ENCODE peak calls at places on chromosomes 12 and 14, in seven cellular contexts. S is neuronal stem cell, D is IMR-90, F is endodermal cell, M is adipocyte, I is mesendoderm, W is GM23248. Q is an unnamed sample.

GRCh38 chr14:58533417-58533816 is 104.3 kb upstream of the DACT1 start:
- DNase-seq in S (no peak), D (no peak), F (no peak), M (peak), I (peak), W (peak), Q (no peak)

GRCh38 chr12:19388131-19388549 is 51.2 kb upstream of the AEBP2 start:
- DNase-seq in S (no peak), D (peak), F (no peak), M (peak), I (no peak), W (peak), Q (no peak)

GRCh38 chr12:107429006-107429698 is 256.4 kb upstream of the PWP1 start:
- DNase-seq in S (no peak), D (no peak), F (peak), M (no peak), I (no peak), W (no peak), Q (peak)

GRCh38 chr14:98167702-98168101 is 1104.3 kb downstream of the BCL11B start:
- DNase-seq in S (no peak), D (no peak), F (no peak), M (no peak), I (no peak), W (no peak), Q (no peak)

GRCh38 chr12:132323171-132324010 is 6.0 kb downstream of the GALNT9 start:
- DNase-seq in S (no peak), D (no peak), F (no peak), M (peak), I (no peak), W (no peak), Q (no peak)

GRCh38 chr12:105228494-105228893 is 7.5 kb downstream of the APPL2 start:
- DNase-seq in S (no peak), D (peak), F (no peak), M (peak), I (no peak), W (peak), Q (no peak)

GRCh38 chr12:78290606-78291345 is 460.1 kb downstream of the NAV3 start:
- DNase-seq in S (no peak), D (peak), F (no peak), M (peak), I (no peak), W (peak), Q (peak)

GRCh38 chr12:89791286-89791685 is 82.6 kb upstream of the ATP2B1 start:
- DNase-seq in S (no peak), D (no peak), F (no peak), M (no peak), I (no peak), W (no peak), Q (no peak)

GRCh38 chr14:75273272-75274044 is 5.2 kb upstream of the FOS start:
- DNase-seq in S (no peak), D (peak), F (no peak), M (peak), I (no peak), W (peak), Q (no peak)

GRCh38 chr14:95521001-95521400 is 4.6 kb upstream of the SYNE3 start:
- DNase-seq in S (no peak), D (no peak), F (no peak), M (no peak), I (no peak), W (no peak), Q (no peak)

GRCh38 chr12:108177131-108177530 is 48.0 kb downstream of the WSCD2 start:
- DNase-seq in S (no peak), D (no peak), F (no peak), M (no peak), I (no peak), W (no peak), Q (no peak)

GRCh38 chr12:54173906-54174471 is 14.8 kb downstream of the SMUG1 start:
- DNase-seq in S (no peak), D (no peak), F (no peak), M (no peak), I (no peak), W (no peak), Q (no peak)

GRCh38 chr12:31322651-31323248 is 3.2 kb downstream of the SINHCAF start:
- DNase-seq in S (peak), D (peak), F (peak), M (peak), I (peak), W (peak), Q (no peak)

GRCh38 chr14:93231129-93231979 is 24.3 kb downstream of the UBR7 start:
- DNase-seq in S (no peak), D (peak), F (no peak), M (peak), I (no peak), W (peak), Q (peak)

GRCh38 chr14:38752750-38753149 is 350.3 kb downstream of the SEC23A start:
- DNase-seq in S (no peak), D (no peak), F (no peak), M (no peak), I (no peak), W (no peak), Q (no peak)

GRCh38 chr12:100668939-100669536 is 95.6 kb downstream of the GAS2L3 start:
- DNase-seq in S (peak), D (peak), F (peak), M (peak), I (peak), W (peak), Q (peak)

GRCh38 chr14:76386922-76387782 is 11.2 kb downstream of the ESRRB start:
- DNase-seq in S (peak), D (peak), F (peak), M (peak), I (peak), W (peak), Q (peak)

GRCh38 chr14:90091393-90091792 is 29.6 kb downstream of the KCNK13 start:
- DNase-seq in S (no peak), D (peak), F (no peak), M (peak), I (no peak), W (peak), Q (peak)

GRCh38 chr12:56286044-56286830 is 13.9 kb downstream of the CS start:
- DNase-seq in S (no peak), D (no peak), F (no peak), M (no peak), I (no peak), W (no peak), Q (no peak)

GRCh38 chr14:102778616-102779351 is 1.5 kb downstream of the TRAF3 start:
- DNase-seq in S (no peak), D (peak), F (peak), M (peak), I (no peak), W (peak), Q (no peak)

GRCh38 chr14:102781063-102781462 is 3.8 kb downstream of the TRAF3 start:
- DNase-seq in S (no peak), D (no peak), F (peak), M (no peak), I (no peak), W (no peak), Q (no peak)

GRCh38 chr14:102776761-102777710 is at the start of gene TRAF3:
- DNase-seq in S (no peak), D (peak), F (peak), M (peak), I (no peak), W (peak), Q (peak)

GRCh38 chr14:102777711-102778615 is 714 bp downstream of the TRAF3 start:
- DNase-seq in S (no peak), D (peak), F (peak), M (peak), I (no peak), W (peak), Q (peak)

GRCh38 chr14:102779574-102780315 is 2.5 kb downstream of the TRAF3 start:
- DNase-seq in S (no peak), D (peak), F (peak), M (peak), I (no peak), W (no peak), Q (no peak)
- H3K9ac ChIP-seq in S (no peak), D (no peak), F (no peak), M (no peak), I (no peak), W (no peak), Q (no peak)

GRCh38 chr14:70708717-70709570 is 67.2 kb downstream of the TTC9 start:
- DNase-seq in S (no peak), D (no peak), F (peak), M (no peak), I (peak), W (no peak), Q (no peak)
- H3K9ac ChIP-seq in S (no peak), D (no peak), F (no peak), M (no peak), I (peak), W (no peak), Q (no peak)

GRCh38 chr12:24798335-24798734 is 150.6 kb downstream of the BCAT1 start:
- DNase-seq in S (no peak), D (no peak), F (no peak), M (no peak), I (no peak), W (no peak), Q (no peak)

GRCh38 chr12:24791622-24792021 is 157.3 kb downstream of the BCAT1 start:
- DNase-seq in S (no peak), D (no peak), F (no peak), M (no peak), I (no peak), W (no peak), Q (no peak)

GRCh38 chr12:24797901-24798300 is 151.0 kb downstream of the BCAT1 start:
- DNase-seq in S (no peak), D (no peak), F (no peak), M (no peak), I (no peak), W (no peak), Q (no peak)

GRCh38 chr12:24795699-24796385 is 153.1 kb downstream of the BCAT1 start:
- DNase-seq in S (no peak), D (no peak), F (no peak), M (no peak), I (no peak), W (no peak), Q (no peak)
- H3K9ac ChIP-seq in S (no peak), D (no peak), F (no peak), M (no peak), I (no peak), W (no peak), Q (no peak)

DNA sequence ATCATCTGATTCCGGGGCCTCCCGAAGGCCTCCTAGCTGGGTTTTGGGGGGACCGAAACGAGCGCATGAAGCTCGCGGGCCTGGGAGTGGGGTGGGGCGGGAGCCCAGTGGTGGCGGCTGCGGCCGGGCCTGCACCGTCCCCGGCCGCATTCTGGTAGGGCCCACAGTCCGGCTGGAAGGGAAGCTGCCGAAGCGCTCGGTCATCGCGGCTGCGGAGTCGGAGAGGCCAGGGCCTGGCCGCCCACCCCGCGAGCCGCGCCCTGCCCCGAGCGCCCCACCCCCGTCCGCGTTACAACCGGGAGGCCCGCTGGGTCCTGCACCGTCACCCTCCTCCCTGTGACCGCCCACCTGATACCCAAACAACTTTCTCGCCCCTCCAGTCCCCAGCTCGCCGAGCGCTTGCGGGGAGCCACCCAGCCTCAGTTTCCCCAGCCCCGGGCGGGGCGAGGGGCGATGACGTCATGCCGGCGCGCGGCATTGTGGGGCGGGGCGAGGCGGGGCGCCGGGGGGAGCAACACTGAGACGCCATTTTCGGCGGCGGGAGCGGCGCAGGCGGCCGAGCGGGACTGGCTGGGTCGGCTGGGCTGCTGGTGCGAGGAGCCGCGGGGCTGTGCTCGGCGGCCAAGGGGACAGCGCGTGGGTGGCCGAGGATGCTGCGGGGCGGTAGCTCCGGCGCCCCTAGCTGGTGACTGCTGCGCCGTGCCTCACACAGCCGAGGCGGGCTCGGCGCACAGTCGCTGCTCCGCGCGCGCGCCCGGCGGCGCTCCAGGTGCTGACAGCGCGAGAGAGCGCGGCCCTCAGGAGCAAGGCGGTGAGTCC is at the start of gene KLC1:
- DNase-seq in S (peak), D (peak), F (peak), M (peak), I (peak), W (peak), Q (peak)
- H3K9ac ChIP-seq in S (peak), D (peak), F (peak), M (peak), I (peak), W (peak), Q (peak)

GRCh38 chr12:52385226-52385702 is at the start of gene KRT84:
- DNase-seq in S (no peak), D (no peak), F (no peak), M (no peak), I (no peak), W (no peak), Q (no peak)

GRCh38 chr12:52380271-52380694 is 5.2 kb downstream of the KRT84 start:
- DNase-seq in S (no peak), D (no peak), F (peak), M (peak), I (peak), W (peak), Q (peak)

GRCh38 chr12:52381206-52381605 is 4.2 kb downstream of the KRT84 start:
- DNase-seq in S (no peak), D (no peak), F (no peak), M (no peak), I (no peak), W (no peak), Q (no peak)

GRCh38 chr12:52383331-52383730 is 2.1 kb downstream of the KRT84 start:
- DNase-seq in S (no peak), D (no peak), F (no peak), M (no peak), I (no peak), W (no peak), Q (no peak)

DNA sequence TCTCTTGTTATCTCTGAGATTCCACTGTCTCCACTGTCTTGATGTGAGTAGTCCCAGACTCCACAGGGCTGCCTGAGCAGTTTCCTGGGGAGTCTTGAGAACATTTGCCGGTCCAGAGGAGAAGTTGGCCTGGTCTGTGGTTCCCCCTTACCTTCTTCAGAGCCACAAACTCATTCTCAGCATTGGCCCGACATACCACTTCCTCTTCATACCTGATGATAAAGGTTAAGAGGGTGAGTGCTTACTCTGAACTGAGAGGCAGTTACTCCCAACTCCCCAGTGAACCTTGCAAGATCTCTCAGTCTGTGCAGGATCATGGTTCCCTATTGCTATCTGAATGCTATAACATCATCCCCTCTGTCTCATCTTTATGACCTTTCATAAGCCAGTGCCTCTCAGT is 2.6 kb downstream of the KRT84 start:
- DNase-seq in S (no peak), D (no peak), F (no peak), M (no peak), I (no peak), W (no peak), Q (no peak)
- H3K9ac ChIP-seq in S (no peak), D (no peak), F (no peak), M (no peak), I (no peak), W (no peak), Q (no peak)

DNA sequence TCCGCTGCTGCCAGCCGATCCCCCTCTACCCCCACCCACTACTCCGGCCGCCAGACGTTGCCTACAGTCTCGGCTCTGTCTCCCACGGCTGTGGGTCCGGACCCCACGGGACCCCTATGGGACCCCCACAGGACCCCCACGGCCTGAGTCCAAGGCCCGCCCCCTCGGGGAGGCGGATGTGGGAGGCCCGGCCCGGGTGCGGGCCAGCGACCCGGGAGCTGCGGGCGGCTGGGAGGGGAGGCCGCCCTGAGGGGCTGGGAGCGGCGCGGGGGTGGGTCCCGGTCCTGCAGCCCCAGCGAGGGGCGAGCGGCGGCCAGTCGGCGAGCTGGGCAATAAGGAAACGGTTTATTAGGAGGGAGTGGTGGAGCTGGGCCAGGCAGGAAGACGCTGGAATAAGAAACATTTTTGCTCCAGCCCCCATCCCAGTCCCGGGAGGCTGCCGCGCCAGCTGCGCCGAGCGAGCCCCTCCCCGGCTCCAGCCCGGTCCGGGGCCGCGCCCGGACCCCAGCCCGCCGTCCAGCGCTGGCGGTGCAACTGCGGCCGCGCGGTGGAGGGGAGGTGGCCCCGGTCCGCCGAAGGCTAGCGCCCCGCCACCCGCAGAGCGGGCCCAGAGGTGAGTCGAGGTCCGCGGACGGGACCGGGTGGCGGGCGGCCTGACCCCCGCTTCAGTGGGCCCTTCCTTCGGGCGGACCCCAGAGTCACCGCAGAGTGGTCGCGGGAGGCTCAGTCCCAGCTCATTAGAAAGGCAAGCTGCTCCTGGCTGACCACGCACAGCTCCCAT is at the start of gene ACVRL1:
- DNase-seq in S (no peak), D (no peak), F (peak), M (peak), I (no peak), W (peak), Q (no peak)
- H3K9ac ChIP-seq in S (no peak), D (peak), F (no peak), M (peak), I (peak), W (peak), Q (no peak)

GRCh38 chr12:116318738-116319050 is 41.2 kb upstream of the MED13L start:
- DNase-seq in S (no peak), D (no peak), F (no peak), M (peak), I (no peak), W (no peak), Q (no peak)

GRCh38 chr12:116319851-116320621 is 42.5 kb upstream of the MED13L start:
- DNase-seq in S (no peak), D (peak), F (no peak), M (peak), I (no peak), W (peak), Q (peak)

GRCh38 chr12:116320839-116321238 is 43.3 kb upstream of the MED13L start:
- DNase-seq in S (no peak), D (peak), F (no peak), M (peak), I (no peak), W (peak), Q (peak)

GRCh38 chr12:116317986-116318737 is 40.7 kb upstream of the MED13L start:
- DNase-seq in S (no peak), D (no peak), F (no peak), M (no peak), I (no peak), W (no peak), Q (peak)

DNA sequence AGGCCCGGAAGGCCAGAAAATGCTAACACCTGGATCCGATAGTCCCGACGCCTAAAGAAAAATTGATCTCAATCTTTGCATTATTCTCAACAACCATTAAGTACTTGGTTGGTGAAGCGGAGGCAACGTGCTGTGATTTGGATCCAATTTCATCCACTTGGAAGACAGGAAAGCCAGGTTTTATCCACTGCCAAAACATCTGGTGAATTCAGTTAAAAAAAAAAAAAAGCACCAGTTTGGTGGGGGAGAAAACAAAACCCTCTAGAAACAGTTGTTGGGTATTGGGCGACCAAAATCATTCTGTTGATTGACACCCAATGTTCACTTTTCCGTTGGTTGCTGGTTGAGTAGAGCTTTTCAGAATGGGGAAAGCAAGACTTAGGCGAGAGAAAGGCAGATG is 41.8 kb upstream of the MED13L start:
- DNase-seq in S (no peak), D (peak), F (no peak), M (peak), I (no peak), W (no peak), Q (peak)
- H3K9ac ChIP-seq in S (no peak), D (no peak), F (no peak), M (peak), I (no peak), W (peak), Q (peak)

DNA sequence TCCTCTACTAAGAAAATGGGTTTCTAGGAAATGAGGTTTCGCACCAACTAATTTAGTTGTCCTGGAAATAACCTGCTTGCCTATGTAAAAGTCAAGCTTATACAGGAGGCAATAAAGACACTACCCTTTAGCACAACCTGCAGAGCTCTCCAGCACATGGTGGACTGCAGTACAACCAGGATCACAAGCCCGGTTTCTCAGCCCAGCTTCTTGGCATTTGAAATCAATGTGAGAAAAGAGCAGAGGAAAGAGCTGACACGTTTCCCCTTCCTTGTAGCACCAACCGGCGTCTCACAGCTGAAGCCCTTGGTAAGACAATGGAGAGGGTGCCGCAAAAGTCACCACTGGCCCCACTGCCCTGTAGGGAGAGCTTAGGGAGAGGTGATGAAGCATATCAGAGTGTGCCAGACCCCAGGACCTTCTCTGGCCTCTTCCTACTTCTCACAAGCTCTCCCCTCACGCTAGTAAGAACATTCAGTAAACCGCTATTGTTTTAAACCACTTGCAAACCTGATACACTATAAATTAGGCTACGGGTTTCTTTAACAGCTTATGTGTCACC is 8.6 kb downstream of the SPTLC2 start:
- DNase-seq in S (no peak), D (no peak), F (peak), M (no peak), I (peak), W (no peak), Q (no peak)
- H3K9ac ChIP-seq in S (no peak), D (no peak), F (no peak), M (no peak), I (no peak), W (no peak), Q (no peak)

GRCh38 chr12:97758102-97758501 is 295.5 kb downstream of the RMST start:
- DNase-seq in S (no peak), D (no peak), F (no peak), M (no peak), I (no peak), W (no peak), Q (no peak)
- H3K9ac ChIP-seq in S (no peak), D (no peak), F (no peak), M (peak), I (no peak), W (no peak), Q (no peak)

GRCh38 chr14:64604854-64605253 is 55.1 kb downstream of the PPP1R36 start:
- DNase-seq in S (no peak), D (no peak), F (no peak), M (no peak), I (no peak), W (no peak), Q (no peak)
- H3K9ac ChIP-seq in S (no peak), D (no peak), F (no peak), M (no peak), I (no peak), W (no peak), Q (no peak)

Q was measured in PC-3.